ENCODE peak calls at places on chromosomes 16 and 17, in nine cellular contexts. One of them, this sample, is unnamed.

GRCh38 chr16:58467915-58468314 is 32.0 kb upstream of the NDRG4 start:
- DNase-seq in HFFc6: no peak
- DNase-seq in glutamatergic neuron: no peak
- DNase-seq in B cell: no peak
- DNase-seq in AG04450: no peak
- DNase-seq in type B pancreatic cell: no peak
- DNase-seq in upper lobe of right lung: no peak
- DNase-seq in dorsolateral prefrontal cortex: no peak
- DNase-seq in spleen: no peak
- DNase-seq in this sample: no peak

GRCh38 chr16:59905628-59906027 is 1171.5 kb upstream of the GOT2 start:
- DNase-seq in dorsolateral prefrontal cortex: no peak
- DNase-seq in glutamatergic neuron: no peak
- DNase-seq in spleen: no peak
- DNase-seq in B cell: no peak
- DNase-seq in AG04450: no peak
- DNase-seq in type B pancreatic cell: no peak
- DNase-seq in upper lobe of right lung: no peak
- DNase-seq in HFFc6: peak
- DNase-seq in this sample: no peak

GRCh38 chr16:31352344-31353115 is 2.4 kb upstream of the ITGAX start:
- DNase-seq in upper lobe of right lung: no peak
- DNase-seq in spleen: no peak
- DNase-seq in AG04450: no peak
- DNase-seq in B cell: peak
- DNase-seq in type B pancreatic cell: no peak
- DNase-seq in HFFc6: no peak
- DNase-seq in glutamatergic neuron: no peak
- DNase-seq in dorsolateral prefrontal cortex: no peak
- DNase-seq in this sample: no peak

GRCh38 chr16:82784567-82784956 is 157.8 kb downstream of the CDH13 start:
- DNase-seq in type B pancreatic cell: no peak
- DNase-seq in dorsolateral prefrontal cortex: no peak
- DNase-seq in upper lobe of right lung: no peak
- DNase-seq in spleen: no peak
- DNase-seq in glutamatergic neuron: no peak
- DNase-seq in B cell: no peak
- DNase-seq in AG04450: no peak
- DNase-seq in HFFc6: no peak
- DNase-seq in this sample: no peak

GRCh38 chr17:2336215-2337151 is at the start of gene TSR1:
- DNase-seq in glutamatergic neuron: peak
- DNase-seq in B cell: peak
- DNase-seq in upper lobe of right lung: peak
- DNase-seq in type B pancreatic cell: peak
- DNase-seq in HFFc6: peak
- DNase-seq in dorsolateral prefrontal cortex: peak
- DNase-seq in AG04450: peak
- DNase-seq in spleen: peak
- DNase-seq in this sample: peak

GRCh38 chr16:66714659-66715307 is 18.2 kb upstream of the CMTM4 start:
- DNase-seq in type B pancreatic cell: no peak
- DNase-seq in spleen: no peak
- DNase-seq in AG04450: no peak
- DNase-seq in upper lobe of right lung: no peak
- DNase-seq in HFFc6: no peak
- DNase-seq in B cell: no peak
- DNase-seq in glutamatergic neuron: no peak
- DNase-seq in dorsolateral prefrontal cortex: no peak
- DNase-seq in this sample: no peak

GRCh38 chr17:40352779-40353394 is 11.7 kb downstream of the GJD3 start:
- DNase-seq in glutamatergic neuron: no peak
- DNase-seq in upper lobe of right lung: no peak
- DNase-seq in B cell: peak
- DNase-seq in AG04450: no peak
- DNase-seq in spleen: peak
- DNase-seq in type B pancreatic cell: no peak
- DNase-seq in dorsolateral prefrontal cortex: no peak
- DNase-seq in HFFc6: no peak
- DNase-seq in this sample: no peak

GRCh38 chr17:80786887-80787286 is 204.8 kb upstream of the CHMP6 start:
- DNase-seq in upper lobe of right lung: no peak
- DNase-seq in AG04450: no peak
- DNase-seq in type B pancreatic cell: no peak
- DNase-seq in HFFc6: no peak
- DNase-seq in spleen: no peak
- DNase-seq in glutamatergic neuron: no peak
- DNase-seq in B cell: peak
- DNase-seq in dorsolateral prefrontal cortex: no peak
- DNase-seq in this sample: no peak

GRCh38 chr16:88790312-88791150 is 5.5 kb upstream of the PIEZO1 start:
- DNase-seq in upper lobe of right lung: peak
- DNase-seq in dorsolateral prefrontal cortex: no peak
- DNase-seq in spleen: peak
- DNase-seq in type B pancreatic cell: no peak
- DNase-seq in B cell: no peak
- DNase-seq in HFFc6: no peak
- DNase-seq in AG04450: no peak
- DNase-seq in glutamatergic neuron: no peak
- DNase-seq in this sample: no peak

DNA sequence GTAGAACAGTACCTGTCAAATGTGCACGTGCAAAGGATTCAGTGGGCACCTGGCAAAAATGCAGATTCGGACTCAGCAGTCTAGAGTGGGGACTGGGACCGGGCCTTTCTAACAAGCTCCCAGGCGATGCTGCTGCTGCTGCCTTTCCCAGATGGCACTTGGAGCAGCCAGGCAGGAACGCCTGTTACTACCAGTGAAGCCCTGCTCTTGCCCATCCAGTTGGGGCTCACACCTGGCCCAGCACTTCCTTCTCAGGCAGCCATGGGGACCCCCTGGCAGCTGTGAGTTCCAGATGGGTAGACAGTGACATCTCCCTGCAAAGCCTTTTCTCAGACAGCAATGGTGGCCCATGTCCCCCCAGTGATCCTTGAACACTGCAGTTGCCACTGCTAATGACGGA is 30.4 kb downstream of the KDM8 start:
- DNase-seq in spleen: peak
- DNase-seq in glutamatergic neuron: no peak
- DNase-seq in AG04450: no peak
- DNase-seq in upper lobe of right lung: peak
- DNase-seq in type B pancreatic cell: no peak
- DNase-seq in dorsolateral prefrontal cortex: no peak
- DNase-seq in B cell: no peak
- DNase-seq in HFFc6: no peak
- DNase-seq in this sample: no peak
- TF ChIP-seq CTCF in spleen: no peak
- TF ChIP-seq CTCF in glutamatergic neuron: no peak
- TF ChIP-seq CTCF in AG04450: no peak
- TF ChIP-seq CTCF in upper lobe of right lung: no peak
- TF ChIP-seq CTCF in type B pancreatic cell: no peak
- TF ChIP-seq CTCF in dorsolateral prefrontal cortex: no peak
- TF ChIP-seq CTCF in B cell: no peak
- TF ChIP-seq CTCF in HFFc6: no peak
- TF ChIP-seq CTCF in this sample: no peak

GRCh38 chr16:69479806-69480205 is 55.4 kb downstream of the CYB5B start:
- DNase-seq in glutamatergic neuron: no peak
- DNase-seq in spleen: no peak
- DNase-seq in B cell: no peak
- DNase-seq in dorsolateral prefrontal cortex: no peak
- DNase-seq in AG04450: no peak
- DNase-seq in upper lobe of right lung: no peak
- DNase-seq in HFFc6: no peak
- DNase-seq in type B pancreatic cell: no peak
- DNase-seq in this sample: no peak

GRCh38 chr16:69483611-69484010 is 59.2 kb downstream of the CYB5B start:
- DNase-seq in HFFc6: no peak
- DNase-seq in spleen: no peak
- DNase-seq in type B pancreatic cell: no peak
- DNase-seq in dorsolateral prefrontal cortex: no peak
- DNase-seq in glutamatergic neuron: no peak
- DNase-seq in B cell: no peak
- DNase-seq in AG04450: no peak
- DNase-seq in upper lobe of right lung: no peak
- DNase-seq in this sample: no peak

GRCh38 chr16:69478685-69479084 is 54.3 kb downstream of the CYB5B start:
- DNase-seq in dorsolateral prefrontal cortex: no peak
- DNase-seq in spleen: no peak
- DNase-seq in B cell: no peak
- DNase-seq in upper lobe of right lung: no peak
- DNase-seq in type B pancreatic cell: peak
- DNase-seq in AG04450: no peak
- DNase-seq in HFFc6: no peak
- DNase-seq in glutamatergic neuron: no peak
- DNase-seq in this sample: no peak

GRCh38 chr16:69482410-69482951 is 58.1 kb downstream of the CYB5B start:
- DNase-seq in upper lobe of right lung: no peak
- DNase-seq in AG04450: no peak
- DNase-seq in type B pancreatic cell: no peak
- DNase-seq in glutamatergic neuron: peak
- DNase-seq in dorsolateral prefrontal cortex: no peak
- DNase-seq in HFFc6: no peak
- DNase-seq in B cell: no peak
- DNase-seq in spleen: no peak
- DNase-seq in this sample: no peak

DNA sequence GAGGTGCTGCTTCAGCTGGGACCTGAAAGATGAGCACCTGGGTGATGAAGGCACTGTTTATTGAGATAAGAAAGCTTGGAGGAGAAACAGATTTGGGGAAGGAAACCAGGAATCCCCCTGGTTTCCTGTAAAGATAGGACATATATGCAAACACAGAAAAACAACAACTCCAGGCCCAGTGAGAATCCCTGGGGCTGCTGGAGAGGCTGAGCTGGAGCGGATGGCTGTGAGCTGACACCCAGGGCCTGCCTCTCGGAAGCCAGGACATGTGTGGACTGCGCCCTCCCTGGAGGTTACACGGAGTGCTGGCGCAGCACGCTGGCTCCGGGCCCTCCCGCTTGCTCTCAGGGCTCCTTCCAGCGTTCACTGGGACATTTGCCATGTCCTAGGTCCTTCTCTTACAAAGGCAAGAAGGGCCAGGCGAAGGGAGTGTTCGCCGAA is 57.5 kb downstream of the CYB5B start:
- DNase-seq in HFFc6: no peak
- DNase-seq in glutamatergic neuron: no peak
- DNase-seq in upper lobe of right lung: peak
- DNase-seq in B cell: no peak
- DNase-seq in type B pancreatic cell: no peak
- DNase-seq in spleen: peak
- DNase-seq in dorsolateral prefrontal cortex: peak
- DNase-seq in AG04450: no peak
- DNase-seq in this sample: no peak
- TF ChIP-seq CTCF in HFFc6: peak
- TF ChIP-seq CTCF in glutamatergic neuron: no peak
- TF ChIP-seq CTCF in upper lobe of right lung: peak
- TF ChIP-seq CTCF in B cell: no peak
- TF ChIP-seq CTCF in type B pancreatic cell: no peak
- TF ChIP-seq CTCF in spleen: no peak
- TF ChIP-seq CTCF in dorsolateral prefrontal cortex: no peak
- TF ChIP-seq CTCF in AG04450: no peak
- TF ChIP-seq CTCF in this sample: no peak

DNA sequence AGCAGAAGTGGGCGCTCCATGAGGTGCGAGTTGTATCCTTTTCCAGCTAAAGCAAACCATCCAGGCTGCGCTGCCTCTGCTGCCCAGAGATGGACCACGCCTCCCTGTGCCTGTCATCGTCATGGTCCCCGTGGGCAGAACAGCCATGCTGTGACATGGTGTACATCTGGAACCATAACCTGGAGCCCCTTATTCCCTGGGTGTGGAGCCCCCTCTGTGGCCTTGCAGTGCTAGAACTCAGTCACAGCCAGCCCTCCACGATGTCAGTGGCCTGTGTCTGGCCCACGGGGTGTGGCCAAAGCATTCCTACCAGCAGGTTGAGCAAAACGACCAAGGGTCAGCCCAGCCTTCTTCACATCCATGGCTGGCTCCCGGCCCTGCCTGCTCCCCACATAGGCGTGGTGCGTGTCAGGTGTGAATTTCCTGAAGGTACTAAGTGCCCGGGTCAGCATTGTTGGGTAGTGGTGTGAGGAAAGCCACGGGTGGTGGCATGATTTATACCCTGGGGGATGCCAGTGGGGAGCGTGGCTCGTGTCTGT is 22.7 kb upstream of the JPT2 start:
- DNase-seq in AG04450: no peak
- DNase-seq in B cell: no peak
- DNase-seq in glutamatergic neuron: no peak
- DNase-seq in dorsolateral prefrontal cortex: no peak
- DNase-seq in spleen: no peak
- DNase-seq in upper lobe of right lung: no peak
- DNase-seq in HFFc6: no peak
- DNase-seq in type B pancreatic cell: no peak
- DNase-seq in this sample: no peak
- TF ChIP-seq CTCF in AG04450: no peak
- TF ChIP-seq CTCF in B cell: no peak
- TF ChIP-seq CTCF in glutamatergic neuron: no peak
- TF ChIP-seq CTCF in dorsolateral prefrontal cortex: no peak
- TF ChIP-seq CTCF in spleen: no peak
- TF ChIP-seq CTCF in upper lobe of right lung: no peak
- TF ChIP-seq CTCF in HFFc6: peak
- TF ChIP-seq CTCF in type B pancreatic cell: no peak
- TF ChIP-seq CTCF in this sample: no peak

DNA sequence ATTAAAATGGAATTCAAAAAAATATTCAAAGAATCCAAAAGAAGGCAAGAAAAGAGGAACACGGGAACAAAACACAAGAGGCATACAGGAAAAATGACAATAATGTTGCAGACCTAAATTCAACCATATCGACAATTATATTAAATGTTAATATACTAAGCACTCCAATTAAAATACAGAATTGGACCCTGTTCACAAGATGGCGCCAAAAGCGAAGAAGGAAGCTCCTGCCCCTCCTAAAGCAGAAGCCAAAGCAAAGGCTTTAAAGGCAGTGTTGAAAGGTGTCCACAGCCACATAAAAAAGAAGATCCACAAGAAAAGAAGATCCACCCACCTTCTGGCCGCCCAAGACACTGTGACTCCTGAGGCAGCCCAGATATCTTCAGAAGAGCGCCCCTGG is 6.3 kb upstream of the XAF1 start:
- DNase-seq in dorsolateral prefrontal cortex: no peak
- DNase-seq in HFFc6: no peak
- DNase-seq in B cell: no peak
- DNase-seq in spleen: no peak
- DNase-seq in AG04450: no peak
- DNase-seq in upper lobe of right lung: no peak
- DNase-seq in glutamatergic neuron: no peak
- DNase-seq in type B pancreatic cell: no peak
- DNase-seq in this sample: no peak
- TF ChIP-seq CTCF in dorsolateral prefrontal cortex: no peak
- TF ChIP-seq CTCF in HFFc6: peak
- TF ChIP-seq CTCF in B cell: no peak
- TF ChIP-seq CTCF in spleen: no peak
- TF ChIP-seq CTCF in AG04450: peak
- TF ChIP-seq CTCF in upper lobe of right lung: no peak
- TF ChIP-seq CTCF in glutamatergic neuron: no peak
- TF ChIP-seq CTCF in type B pancreatic cell: no peak
- TF ChIP-seq CTCF in this sample: no peak